ENCODE peak calls at places on chromosomes 12 and 14, in ten cellular contexts. I is activated T-cell treated with anti-CD3 and anti-CD28 coated beads for 1 hour; N is H4; Q is activated CD4-positive, alpha-beta T cell treated with anti-CD3 and anti-CD28 coated beads, Interleukin-2, amount 10 ng/mL, durations not matched to agents 7 days and 5 days; K is NCI-H1105; Y is HTR-8/SVneo; M is GM19239; H is RKO; X is HCEC 1CT; V is activated CD8-positive, alpha-beta memory T cell treated with anti-CD3 and anti-CD28 coated beads for 1 hour. D is an unnamed sample.

GRCh38 chr12:85688837-85689236 is 147.4 kb downstream of the RASSF9 start:
- DNase-seq in I (no peak), N (no peak), Q (no peak), K (no peak), Y (no peak), M (no peak), H (no peak), X (no peak), V (no peak), D (no peak)

GRCh38 chr12:106487664-106488063 is 95.1 kb upstream of the RFX4 start:
- DNase-seq in I (no peak), N (no peak), Q (no peak), K (no peak), Y (no peak), M (no peak), H (no peak), X (no peak), V (no peak), D (no peak)

GRCh38 chr12:32551058-32551457 is 128.0 kb upstream of the DNM1L start:
- DNase-seq in I (no peak), N (no peak), Q (no peak), K (no peak), Y (no peak), M (no peak), H (no peak), X (no peak), V (no peak), D (no peak)

GRCh38 chr14:72063761-72064282 is 131.6 kb downstream of the RGS6 start:
- DNase-seq in I (no peak), N (no peak), Q (no peak), K (no peak), Y (no peak), M (no peak), H (no peak), X (no peak), V (no peak), D (no peak)

GRCh38 chr12:7588703-7589329 is 76.9 kb downstream of the APOBEC1 start:
- DNase-seq in I (peak), N (peak), Q (peak), K (peak), Y (peak), M (peak), H (peak), X (peak), V (no peak), D (peak)

GRCh38 chr12:132766380-132767085 is 4.9 kb upstream of the ANKLE2 start:
- DNase-seq in I (no peak), N (no peak), Q (no peak), K (peak), Y (no peak), M (no peak), H (no peak), X (no peak), V (no peak), D (no peak)

GRCh38 chr12:96352161-96352835 is 47.9 kb downstream of the CDK17 start:
- DNase-seq in I (no peak), N (no peak), Q (no peak), K (no peak), Y (no peak), M (no peak), H (no peak), X (no peak), V (no peak), D (no peak)

GRCh38 chr12:104510145-104510872 is 53.6 kb downstream of the CHST11 start:
- DNase-seq in I (no peak), N (no peak), Q (no peak), K (no peak), Y (no peak), M (no peak), H (no peak), X (no peak), V (no peak), D (no peak)

GRCh38 chr12:30000401-30000800 is 216.7 kb upstream of the TMTC1 start:
- DNase-seq in I (no peak), N (peak), Q (no peak), K (peak), Y (no peak), M (no peak), H (no peak), X (no peak), V (no peak), D (no peak)

GRCh38 chr14:60183724-60184596 is 18.8 kb upstream of the DHRS7 start:
- DNase-seq in I (no peak), N (peak), Q (peak), K (peak), Y (peak), M (no peak), H (peak), X (peak), V (no peak), D (no peak)

GRCh38 chr12:74171478-74171909 is 366.1 kb upstream of the ATXN7L3B start:
- DNase-seq in I (no peak), N (no peak), Q (no peak), K (no peak), Y (no peak), M (no peak), H (no peak), X (no peak), V (no peak), D (no peak)

GRCh38 chr14:103346286-103346685 is 12.2 kb downstream of the EIF5 start:
- DNase-seq in I (no peak), N (no peak), Q (no peak), K (no peak), Y (no peak), M (no peak), H (no peak), X (peak), V (no peak), D (no peak)

GRCh38 chr12:125149160-125150108 is 84.2 kb downstream of the AACS start:
- DNase-seq in I (no peak), N (no peak), Q (no peak), K (no peak), Y (no peak), M (peak), H (no peak), X (no peak), V (no peak), D (no peak)

GRCh38 chr12:45464699-45465098 is 248.8 kb downstream of the ANO6 start:
- DNase-seq in I (no peak), N (no peak), Q (no peak), K (no peak), Y (no peak), M (no peak), H (no peak), X (peak), V (no peak), D (no peak)

GRCh38 chr12:87425942-87426554 is 603.2 kb downstream of the C12orf50 start:
- DNase-seq in I (no peak), N (no peak), Q (no peak), K (no peak), Y (no peak), M (no peak), H (peak), X (peak), V (no peak), D (no peak)

GRCh38 chr14:104886690-104887622 is 21.9 kb downstream of the CEP170B start:
- DNase-seq in I (no peak), N (no peak), Q (no peak), K (no peak), Y (no peak), M (no peak), H (no peak), X (no peak), V (no peak), D (no peak)

GRCh38 chr14:54808326-54809161 is 94.1 kb downstream of the GCH1 start:
- DNase-seq in I (no peak), N (no peak), Q (no peak), K (no peak), Y (no peak), M (no peak), H (no peak), X (no peak), V (no peak), D (no peak)

GRCh38 chr14:55104051-55104954 is 24.7 kb upstream of the LGALS3 start:
- DNase-seq in I (no peak), N (no peak), Q (no peak), K (no peak), Y (no peak), M (no peak), H (no peak), X (no peak), V (no peak), D (no peak)

GRCh38 chr14:78785265-78785664 is 615.1 kb downstream of the NRXN3 start:
- DNase-seq in I (no peak), N (no peak), Q (no peak), K (no peak), Y (no peak), M (no peak), H (no peak), X (peak), V (no peak), D (no peak)

GRCh38 chr14:36498938-36499337 is 21.1 kb downstream of the NKX2-1 start:
- DNase-seq in I (no peak), N (no peak), Q (no peak), K (no peak), Y (no peak), M (no peak), H (no peak), X (no peak), V (no peak), D (no peak)

GRCh38 chr14:45526715-45527549 is 273.9 kb upstream of the MIS18BP1 start:
- DNase-seq in I (no peak), N (peak), Q (no peak), K (peak), Y (peak), M (peak), H (peak), X (no peak), V (no peak), D (peak)

GRCh38 chr12:132066345-132066685 is 77.8 kb downstream of the DDX51 start:
- DNase-seq in I (no peak), N (no peak), Q (peak), K (no peak), Y (no peak), M (peak), H (no peak), X (no peak), V (no peak), D (no peak)

GRCh38 chr14:71783786-71784185 is 148.4 kb upstream of the RGS6 start:
- DNase-seq in I (no peak), N (no peak), Q (no peak), K (no peak), Y (no peak), M (no peak), H (no peak), X (no peak), V (no peak), D (no peak)

GRCh38 chr14:70641548-70642312 is at the start of gene TTC9:
- DNase-seq in I (no peak), N (no peak), Q (no peak), K (peak), Y (peak), M (peak), H (no peak), X (no peak), V (peak), D (no peak)

GRCh38 chr14:23034498-23035302 is at the start of gene PSMB5:
- DNase-seq in I (peak), N (peak), Q (peak), K (no peak), Y (peak), M (peak), H (peak), X (peak), V (peak), D (peak)

GRCh38 chr12:10408842-10409241 is 715 bp downstream of the KLRC4 start:
- DNase-seq in I (no peak), N (no peak), Q (no peak), K (no peak), Y (no peak), M (no peak), H (no peak), X (no peak), V (no peak), D (no peak)

GRCh38 chr14:77100961-77101360 is 2.9 kb downstream of the CIPC start:
- DNase-seq in I (no peak), N (no peak), Q (no peak), K (no peak), Y (no peak), M (no peak), H (no peak), X (peak), V (no peak), D (no peak)

GRCh38 chr14:104666981-104667380 is 22.4 kb upstream of the INF2 start:
- DNase-seq in I (no peak), N (no peak), Q (no peak), K (no peak), Y (no peak), M (no peak), H (no peak), X (no peak), V (no peak), D (no peak)

GRCh38 chr12:32743264-32743663 is 12.4 kb downstream of the YARS2 start:
- DNase-seq in I (no peak), N (no peak), Q (no peak), K (no peak), Y (no peak), M (no peak), H (no peak), X (no peak), V (no peak), D (no peak)

GRCh38 chr12:12201274-12201758 is 65.5 kb downstream of the LRP6 start:
- DNase-seq in I (no peak), N (no peak), Q (no peak), K (no peak), Y (no peak), M (no peak), H (no peak), X (no peak), V (no peak), D (no peak)

GRCh38 chr14:101955695-101956161 is 8.6 kb upstream of the DYNC1H1 start:
- DNase-seq in I (no peak), N (no peak), Q (no peak), K (no peak), Y (no peak), M (no peak), H (no peak), X (no peak), V (no peak), D (no peak)

GRCh38 chr14:33938131-33938949 is 12.5 kb downstream of the EGLN3 start:
- DNase-seq in I (no peak), N (peak), Q (no peak), K (peak), Y (no peak), M (no peak), H (no peak), X (no peak), V (no peak), D (no peak)

GRCh38 chr12:47938093-47938492 is 25.3 kb upstream of the TMEM106C start:
- DNase-seq in I (no peak), N (peak), Q (no peak), K (no peak), Y (peak), M (no peak), H (peak), X (peak), V (no peak), D (no peak)

GRCh38 chr14:68495101-68495637 is 297.7 kb downstream of the ZFP36L1 start:
- DNase-seq in I (no peak), N (no peak), Q (no peak), K (no peak), Y (peak), M (no peak), H (no peak), X (no peak), V (no peak), D (no peak)

GRCh38 chr14:37595809-37596595 is 573 bp downstream of the TTC6 start:
- DNase-seq in I (no peak), N (peak), Q (no peak), K (peak), Y (peak), M (no peak), H (peak), X (no peak), V (no peak), D (no peak)

GRCh38 chr12:13566286-13566685 is 369.8 kb downstream of the EMP1 start:
- DNase-seq in I (no peak), N (no peak), Q (no peak), K (no peak), Y (no peak), M (no peak), H (no peak), X (no peak), V (no peak), D (no peak)

D was measured in H54.